ENCODE peak calls at places on chromosomes 7 and 10, in four cellular contexts. X is GM03348; K is left lung; U is CD4-positive, CD25-positive, alpha-beta regulatory T cell. Q is an unnamed sample.

GRCh38 chr7:157519798-157520244 is 183.0 kb downstream of the DNAJB6 start:
- DNase-seq in U (no peak), K (no peak), X (no peak), Q (no peak)

GRCh38 chr10:88952647-88953111 is at the start of gene ACTA2:
- DNase-seq in U (no peak), K (peak; percentile 54), X (peak; percentile 65), Q (peak; percentile 47)

GRCh38 chr7:86995052-86995725 is 64.3 kb downstream of the ELAPOR2 start:
- DNase-seq in K (no peak), X (no peak), U (no peak), Q (no peak)

GRCh38 chr10:64881257-64881656 is 1360.1 kb downstream of the REEP3 start:
- DNase-seq in U (no peak), X (no peak), K (no peak), Q (no peak)

GRCh38 chr10:34759161-34759836 is 55.8 kb downstream of the PARD3 start:
- DNase-seq in K (no peak), U (no peak), X (no peak), Q (no peak)

GRCh38 chr7:151175047-151175792 is 7.7 kb upstream of the GBX1 start:
- DNase-seq in K (no peak), U (no peak), X (no peak), Q (no peak)

GRCh38 chr10:106083572-106083971 is 1080.9 kb downstream of the SORCS1 start:
- DNase-seq in X (no peak), K (no peak), U (no peak), Q (no peak)

GRCh38 chr10:108877130-108877529 is 1046.2 kb downstream of the XPNPEP1 start:
- DNase-seq in K (no peak), U (no peak), X (peak; percentile 24), Q (no peak)

GRCh38 chr10:76324283-76324682 is 892.9 kb downstream of the LRMDA start:
- DNase-seq in K (no peak), U (no peak), X (peak; percentile 23), Q (no peak)

GRCh38 chr7:118492466-118492865 is 268.0 kb downstream of the ANKRD7 start:
- DNase-seq in U (no peak), K (no peak), X (no peak), Q (no peak)

GRCh38 chr7:151078233-151079040 is 2.2 kb downstream of the FASTK start:
- DNase-seq in X (peak; percentile 35), K (no peak), U (no peak), Q (peak; percentile 47)

GRCh38 chr7:27651702-27652101 is 11.0 kb downstream of the HIBADH start:
- DNase-seq in K (no peak), U (no peak), X (peak; percentile 8), Q (peak; percentile 14)

GRCh38 chr7:147765301-147765700 is 825.3 kb upstream of the C7orf33 start:
- DNase-seq in X (no peak), K (no peak), U (no peak), Q (no peak)

GRCh38 chr10:3172446-3173172 is at the start of gene PITRM1:
- DNase-seq in U (peak; percentile 99), K (peak; percentile 99), X (peak; percentile 99), Q (peak; percentile 98)

GRCh38 chr7:155356323-155357105 is 58.8 kb downstream of the INSIG1 start:
- DNase-seq in K (peak; percentile 20), X (no peak), U (no peak), Q (no peak)

GRCh38 chr10:59561397-59562121 is 148.1 kb downstream of the SLC16A9 start:
- DNase-seq in X (no peak), U (no peak), K (no peak), Q (no peak)

GRCh38 chr10:90561666-90562065 is 296.2 kb downstream of the HTR7 start:
- DNase-seq in X (no peak), U (no peak), K (no peak), Q (no peak)

GRCh38 chr10:23096814-23097549 is 1.6 kb downstream of the MSRB2 start:
- DNase-seq in K (peak; percentile 35), X (peak; percentile 63), U (no peak), Q (no peak)